ENCODE peak calls at places on chromosomes 7 and 10, in five cellular contexts. Z is ascending aorta, J is fibroblast of pulmonary artery, Q is HCT116, N is fibroblast of mammary gland. L is an unnamed sample.

GRCh38 chr7:23470290-23471089 is at the start of gene IGF2BP3:
- DNase-seq in Z (no peak), J (peak), Q (peak), N (peak), L (peak)

GRCh38 chr10:16779375-16779774 is 37.8 kb downstream of the RSU1 start:
- DNase-seq in Z (no peak), J (no peak), Q (no peak), N (no peak), L (no peak)

GRCh38 chr10:31242902-31243301 is 76.1 kb upstream of the ZEB1 start:
- DNase-seq in Z (peak), J (peak), Q (peak), N (peak), L (peak)

GRCh38 chr10:29332061-29332760 is 43.3 kb downstream of the LYZL1 start:
- DNase-seq in Z (no peak), J (no peak), Q (no peak), N (no peak), L (no peak)

GRCh38 chr10:48623009-48623408 is 18.1 kb upstream of the ARHGAP22 start:
- DNase-seq in Z (no peak), J (no peak), Q (no peak), N (no peak), L (no peak)

GRCh38 chr7:24381919-24382505 is 98.0 kb downstream of the NPY start:
- DNase-seq in Z (no peak), J (peak), Q (peak), N (peak), L (peak)

GRCh38 chr10:18501198-18501597 is 150.2 kb downstream of the NSUN6 start:
- DNase-seq in Z (no peak), J (no peak), Q (no peak), N (peak), L (peak)

GRCh38 chr10:127556911-127557310 is 7.8 kb downstream of the NPS start:
- DNase-seq in Z (no peak), J (no peak), Q (no peak), N (peak), L (no peak)

GRCh38 chr10:13977861-13978843 is 352.6 kb downstream of the FRMD4A start:
- DNase-seq in Z (no peak), J (peak), Q (no peak), N (peak), L (peak)

GRCh38 chr7:65230231-65230630 is 143.4 kb upstream of the ZNF92 start:
- DNase-seq in Z (no peak), J (no peak), Q (no peak), N (no peak), L (no peak)

GRCh38 chr7:101488826-101489572 is 126.3 kb downstream of the COL26A1 start:
- DNase-seq in Z (no peak), J (no peak), Q (no peak), N (no peak), L (no peak)

GRCh38 chr10:127968659-127969058 is 61.8 kb downstream of the PTPRE start:
- DNase-seq in Z (no peak), J (peak), Q (no peak), N (no peak), L (no peak)

GRCh38 chr10:32056136-32057040 is at the start of gene KIF5B:
- DNase-seq in Z (peak), J (peak), Q (peak), N (peak), L (peak)

GRCh38 chr7:4214501-4215155 is 467.5 kb upstream of the FOXK1 start:
- DNase-seq in Z (no peak), J (no peak), Q (no peak), N (no peak), L (no peak)

GRCh38 chr7:34135924-34136323 is 230.6 kb downstream of the BMPER start:
- DNase-seq in Z (no peak), J (no peak), Q (no peak), N (no peak), L (no peak)

GRCh38 chr7:46452781-46453180 is 531.7 kb upstream of the IGFBP3 start:
- DNase-seq in Z (no peak), J (no peak), Q (no peak), N (no peak), L (peak)

GRCh38 chr7:4960363-4960762 is 1.4 kb upstream of the MMD2 start:
- DNase-seq in Z (peak), J (no peak), Q (no peak), N (no peak), L (no peak)

GRCh38 chr10:113433711-113434110 is 119.1 kb upstream of the HABP2 start:
- DNase-seq in Z (no peak), J (no peak), Q (no peak), N (no peak), L (no peak)

GRCh38 chr7:27364344-27364758 is 121.7 kb downstream of the EVX1 start:
- DNase-seq in Z (peak), J (peak), Q (no peak), N (peak), L (peak)

GRCh38 chr10:4771554-4772201 is 54.3 kb upstream of the AKR1E2 start:
- DNase-seq in Z (no peak), J (peak), Q (no peak), N (peak), L (peak)

GRCh38 chr10:110455440-110455839 is 42.3 kb upstream of the DUSP5 start:
- DNase-seq in Z (peak), J (no peak), Q (no peak), N (no peak), L (no peak)

GRCh38 chr7:4430227-4430626 is 251.9 kb upstream of the FOXK1 start:
- DNase-seq in Z (no peak), J (no peak), Q (no peak), N (no peak), L (no peak)

GRCh38 chr10:100621360-100622205 is 85.8 kb downstream of the HIF1AN start:
- DNase-seq in Z (no peak), J (peak), Q (no peak), N (peak), L (peak)

GRCh38 chr10:80260295-80261243 is 28.9 kb downstream of the MAT1A start:
- DNase-seq in Z (no peak), J (peak), Q (no peak), N (peak), L (no peak)

GRCh38 chr7:134174797-134175261 is 47.7 kb downstream of the LRGUK start:
- DNase-seq in Z (no peak), J (peak), Q (peak), N (peak), L (peak)

GRCh38 chr10:482036-482435 is 207.4 kb downstream of the DIP2C start:
- DNase-seq in Z (no peak), J (no peak), Q (no peak), N (no peak), L (no peak)

GRCh38 chr10:104406715-104407517 is 53.3 kb downstream of the CFAP58 start:
- DNase-seq in Z (no peak), J (peak), Q (peak), N (peak), L (peak)
- TF ChIP-seq CTCF in Z (peak), J (peak), Q (peak), N (peak), L (peak)

GRCh38 chr7:159031135-159031701 is 113.4 kb downstream of the VIPR2 start:
- DNase-seq in Z (peak), J (no peak), Q (no peak), N (no peak), L (no peak)
- H3K4me3 ChIP-seq in Z (peak), J (peak), Q (peak), N (no peak), L (no peak)

GRCh38 chr10:125448596-125448995 is 234.4 kb downstream of the TEX36 start:
- DNase-seq in Z (no peak), J (no peak), Q (peak), N (peak), L (peak)
- TF ChIP-seq CTCF in Z (no peak), J (peak), Q (peak), N (peak), L (peak)

DNA sequence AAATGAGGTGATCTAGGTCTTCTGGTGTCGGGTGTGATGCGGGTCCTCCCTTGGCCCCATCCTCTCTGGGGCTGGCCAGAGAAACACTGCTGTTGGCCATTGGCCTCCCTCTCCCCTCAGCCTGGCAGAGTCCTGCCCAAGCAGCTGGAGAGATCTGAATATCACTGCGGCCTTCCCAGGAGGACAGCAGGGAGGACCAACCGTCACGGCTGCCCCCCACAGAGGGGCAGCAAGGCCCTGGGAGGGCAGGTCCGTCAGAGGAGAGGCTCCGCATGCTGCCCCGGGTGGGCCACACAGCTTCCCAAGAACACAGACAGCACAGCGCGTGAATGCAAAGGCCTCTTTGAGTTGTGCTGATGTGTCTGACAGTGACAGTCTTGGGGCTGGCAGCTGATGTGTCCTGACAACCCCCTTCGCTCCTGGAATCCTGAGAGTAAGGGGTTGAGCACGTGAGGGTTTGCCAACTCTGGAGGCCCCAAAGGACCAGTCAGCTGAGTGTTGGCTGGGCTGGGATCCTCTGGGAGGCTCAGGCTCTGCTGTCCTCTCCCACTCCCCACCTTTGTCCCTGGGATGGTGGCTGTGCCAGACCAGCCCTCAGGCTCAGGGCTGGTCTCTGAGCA is 132.5 kb upstream of the UNC5B start:
- DNase-seq in Z (peak), J (no peak), Q (no peak), N (no peak), L (no peak)
- H3K4me3 ChIP-seq in Z (no peak), J (no peak), Q (no peak), N (no peak), L (no peak)

GRCh38 chr10:43338117-43338516 is 33.3 kb upstream of the FXYD4 start:
- DNase-seq in Z (no peak), J (no peak), Q (no peak), N (no peak), L (no peak)
- TF ChIP-seq CTCF in Z (no peak), J (no peak), Q (peak), N (no peak), L (no peak)

L was measured in AG10803.